ENCODE peak calls at places on chromosomes 16 and 17, in nine cellular contexts. K is ovary, O is thoracic aorta, Z is GM23338, I is uterus, X is Panc1, H is lung, D is PC-3, U is prostate gland. B is an unnamed sample.

GRCh38 chr17:76432004-76432403 is 20.9 kb downstream of the UBE2O start:
- DNase-seq in Z (no peak), K (no peak), U (no peak), H (no peak), D (no peak), X (no peak), O (no peak), I (no peak), B (no peak)

GRCh38 chr17:70523407-70523806 is 354.1 kb downstream of the KCNJ2 start:
- DNase-seq in X (no peak), O (no peak), H (no peak), K (no peak), U (no peak), D (peak; percentile 79), I (no peak), Z (no peak), B (no peak)

GRCh38 chr17:51422634-51423033 is 162.3 kb downstream of the UTP18 start:
- DNase-seq in Z (no peak), U (no peak), K (no peak), H (no peak), O (no peak), D (no peak), X (no peak), I (no peak), B (no peak)

GRCh38 chr16:57979006-57979585 is 8.2 kb upstream of the CNGB1 start:
- DNase-seq in K (no peak), D (no peak), I (no peak), O (no peak), U (no peak), X (no peak), Z (no peak), H (no peak), B (no peak)

GRCh38 chr17:82213251-82214011 is 789 bp upstream of the CCDC57 start:
- DNase-seq in I (peak; percentile 60), X (no peak), U (no peak), Z (peak; percentile 66), H (no peak), K (peak; percentile 66), D (peak; percentile 56), O (no peak), B (no peak)

GRCh38 chr16:22692916-22693646 is 120.9 kb upstream of the HS3ST2 start:
- DNase-seq in D (no peak), Z (no peak), H (no peak), O (no peak), K (no peak), I (no peak), X (no peak), U (no peak), B (no peak)

GRCh38 chr16:66752958-66753357 is 1.5 kb upstream of the DYNC1LI2 start:
- DNase-seq in U (no peak), Z (no peak), H (no peak), O (no peak), X (no peak), D (no peak), K (no peak), I (no peak), B (no peak)

GRCh38 chr16:86145669-86146068 is 246.7 kb downstream of the IRF8 start:
- DNase-seq in H (no peak), K (no peak), O (no peak), I (no peak), U (no peak), Z (no peak), X (no peak), D (no peak), B (no peak)

DNA sequence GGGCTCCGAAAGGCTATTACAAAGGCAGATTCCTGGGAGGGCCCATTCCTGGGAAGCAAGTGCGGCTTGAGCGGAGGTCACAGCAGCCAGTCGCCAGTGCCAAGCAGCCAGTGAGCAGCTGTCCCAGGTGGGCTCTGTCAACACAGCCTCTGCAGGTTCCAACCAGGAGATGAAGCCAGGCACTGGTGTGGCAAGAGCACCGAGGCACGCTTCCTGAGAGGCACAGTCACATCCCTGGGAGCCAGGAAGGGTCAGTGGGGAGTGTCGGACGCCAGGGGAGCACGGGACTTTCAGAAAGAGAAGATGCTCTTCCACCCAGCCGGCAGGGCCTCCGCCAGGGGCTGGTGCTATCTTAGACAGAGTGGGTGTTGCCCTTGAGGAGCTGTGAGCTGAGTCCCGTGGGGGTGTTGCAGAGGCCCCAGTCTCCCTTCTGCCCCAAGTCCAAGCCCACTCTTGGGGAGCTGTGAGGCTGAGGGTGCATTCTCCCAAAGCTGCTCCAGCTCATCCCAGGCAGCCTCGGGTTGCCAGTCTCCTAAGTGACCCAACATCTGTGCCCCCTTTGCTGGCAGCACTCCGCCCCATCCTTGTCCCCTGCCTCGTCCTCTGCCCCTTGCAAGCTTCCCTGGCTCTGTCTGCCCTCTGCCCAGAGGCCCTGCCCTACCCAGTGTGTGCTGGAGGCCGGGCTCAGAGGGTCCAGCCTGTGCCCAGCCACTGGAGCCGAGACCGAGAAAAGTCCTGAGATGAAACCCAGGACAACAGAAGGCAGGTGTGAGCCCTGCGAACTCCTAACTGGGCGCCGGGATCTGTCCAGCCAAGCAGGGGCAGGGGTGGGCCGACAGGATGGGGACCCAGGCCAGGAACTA is 6.6 kb downstream of the UBALD1 start:
- DNase-seq in U (no peak), O (no peak), Z (no peak), I (no peak), H (no peak), D (no peak), X (no peak), K (no peak), B (no peak)
- H3K4me1 ChIP-seq in U (peaks cover 6% of the 10 kb centered on the region), O (peaks cover 17% of the 10 kb centered on the region), Z (peaks cover 18% of the 10 kb centered on the region), I (no peaks in the 10 kb centered on the region), H (peaks cover 4% of the 10 kb centered on the region), D (peaks cover 12% of the 10 kb centered on the region), X (peaks cover 2% of the 10 kb centered on the region), K (peaks cover 4% of the 10 kb centered on the region), B (peaks cover 7% of the 10 kb centered on the region)

GRCh38 chr16:56683424-56684162 is 1.3 kb downstream of the MT1X start:
- DNase-seq in O (no peak), K (no peak), X (no peak), U (no peak), I (no peak), Z (peak; percentile 33), H (no peak), D (no peak), B (no peak)
- H3K4me1 ChIP-seq in O (peaks cover 20% of the 10 kb centered on the region), K (peaks cover 14% of the 10 kb centered on the region), X (peaks cover 7% of the 10 kb centered on the region), U (no peaks in the 10 kb centered on the region), I (no peaks in the 10 kb centered on the region), Z (peaks cover 27% of the 10 kb centered on the region), H (no peaks in the 10 kb centered on the region), D (peaks cover 29% of the 10 kb centered on the region), B (peaks cover 18% of the 10 kb centered on the region)

GRCh38 chr17:17693253-17693954 is 12.1 kb downstream of the RAI1 start:
- DNase-seq in K (peak; percentile 60), I (peak; percentile 53), O (peak; percentile 53), X (no peak), Z (peak; percentile 71), D (peak; percentile 74), H (peak; percentile 67), U (peak; percentile 87), B (no peak)

GRCh38 chr17:17691468-17692263 is 10.4 kb downstream of the RAI1 start:
- DNase-seq in K (peak; percentile 54), H (no peak), D (no peak), I (no peak), O (no peak), Z (no peak), X (no peak), U (no peak), B (no peak)

GRCh38 chr17:17692353-17693252 is 11.3 kb downstream of the RAI1 start:
- DNase-seq in Z (no peak), H (no peak), K (no peak), O (no peak), U (no peak), X (no peak), D (peak; percentile 31), I (no peak), B (no peak)

GRCh38 chr17:17689312-17689711 is 8.1 kb downstream of the RAI1 start:
- DNase-seq in I (no peak), U (no peak), Z (no peak), K (no peak), D (no peak), X (no peak), O (no peak), H (no peak), B (no peak)

DNA sequence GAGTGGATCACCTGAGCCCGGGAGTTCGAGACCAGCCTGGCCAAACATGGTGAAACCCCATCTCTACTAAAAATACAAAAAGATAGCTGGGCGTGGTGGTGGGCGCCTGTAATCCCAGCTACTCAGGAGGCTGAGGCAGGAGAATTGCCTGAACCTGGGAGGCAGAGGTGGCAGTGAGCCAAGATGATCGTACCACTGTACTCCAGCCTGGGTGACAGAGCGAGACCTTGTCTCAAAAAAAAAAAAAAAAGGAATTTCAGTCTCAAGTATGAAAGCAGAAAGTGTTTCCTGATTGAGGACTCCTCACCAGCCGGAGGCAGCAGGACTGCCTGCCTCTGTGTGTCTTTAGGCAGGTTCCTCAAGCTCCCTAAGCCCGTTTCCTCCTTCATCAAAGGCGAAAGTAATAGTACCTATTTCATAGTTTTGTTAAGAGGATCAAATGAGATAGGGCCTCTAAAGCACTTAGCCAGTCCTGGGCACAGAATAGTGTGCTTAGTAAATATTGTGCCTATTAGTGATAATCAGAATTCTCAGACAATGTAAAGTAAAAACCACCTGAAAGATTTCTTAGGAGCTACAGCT is 9.0 kb downstream of the RAI1 start:
- DNase-seq in D (no peak), K (no peak), O (no peak), H (no peak), Z (no peak), X (no peak), I (no peak), U (no peak), B (no peak)
- H3K4me1 ChIP-seq in D (peaks cover 60% of the 10 kb centered on the region), K (peaks cover 33% of the 10 kb centered on the region), O (peaks cover 16% of the 10 kb centered on the region), H (peaks cover 17% of the 10 kb centered on the region), Z (peaks cover 38% of the 10 kb centered on the region), X (peaks cover 76% of the 10 kb centered on the region), I (peaks cover 8% of the 10 kb centered on the region), U (peaks cover 51% of the 10 kb centered on the region), B (peaks cover 53% of the 10 kb centered on the region)

GRCh38 chr17:66340720-66341119 is 38.3 kb downstream of the PRKCA start:
- DNase-seq in H (no peak), Z (no peak), X (no peak), O (no peak), U (no peak), K (no peak), I (no peak), D (no peak), B (no peak)

GRCh38 chr17:66343531-66344078 is 41.2 kb downstream of the PRKCA start:
- DNase-seq in U (no peak), X (no peak), O (no peak), I (no peak), K (no peak), Z (no peak), D (peak; percentile 71), H (no peak), B (no peak)

GRCh38 chr17:66338937-66339336 is 36.5 kb downstream of the PRKCA start:
- DNase-seq in I (no peak), X (no peak), O (no peak), D (no peak), K (no peak), Z (no peak), H (no peak), U (no peak), B (no peak)

GRCh38 chr17:66339563-66339962 is 37.1 kb downstream of the PRKCA start:
- DNase-seq in I (no peak), D (no peak), X (no peak), U (no peak), O (no peak), Z (no peak), K (no peak), H (no peak), B (no peak)

DNA sequence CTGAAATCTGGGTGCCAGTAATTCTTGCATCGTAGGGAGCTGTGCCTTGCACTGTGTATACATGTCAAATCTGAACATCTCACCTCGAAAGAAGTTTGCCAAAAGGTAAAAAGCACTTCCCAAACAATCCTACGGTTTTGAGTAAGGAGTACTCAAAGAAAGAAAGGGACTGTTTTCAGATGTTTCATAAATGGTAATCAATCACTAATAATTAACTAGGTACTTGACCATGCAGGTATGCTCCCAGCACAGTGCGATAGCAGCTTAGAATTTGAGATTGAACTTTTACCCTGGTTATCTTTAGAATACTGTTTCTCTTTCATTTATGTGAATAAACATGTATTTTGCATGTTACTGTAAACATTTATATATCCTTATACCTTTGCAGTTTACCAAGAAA is 39.0 kb downstream of the PRKCA start:
- DNase-seq in X (no peak), D (no peak), K (no peak), Z (no peak), U (no peak), H (no peak), O (no peak), I (no peak), B (no peak)
- H3K4me1 ChIP-seq in X (peaks cover 52% of the 10 kb centered on the region), D (peaks cover 15% of the 10 kb centered on the region), K (peaks cover 7% of the 10 kb centered on the region), Z (no peaks in the 10 kb centered on the region), U (no peaks in the 10 kb centered on the region), H (peaks cover 22% of the 10 kb centered on the region), O (peaks cover 6% of the 10 kb centered on the region), I (no peaks in the 10 kb centered on the region), B (peaks cover 45% of the 10 kb centered on the region)

B was measured in CD8-positive, alpha-beta T cell.